ENCODE peak calls at places on chromosomes 1 and 21, in four cellular contexts. C, W, N and S are unnamed samples.

GRCh38 chr1:202233171-202233570 is 39.6 kb downstream of the LGR6 start:
- DNase-seq in C (no peak), W (no peak), N (no peak), S (no peak)

GRCh38 chr1:216154063-216154462 is 269.2 kb downstream of the USH2A start:
- DNase-seq in C (no peak), W (no peak), N (no peak), S (no peak)

GRCh38 chr21:17542371-17542992 is 29.6 kb downstream of the CXADR start:
- DNase-seq in C (no peak), W (no peak), N (no peak), S (no peak)

GRCh38 chr1:79875187-79875586 is 868.7 kb upstream of the ADGRL4 start:
- DNase-seq in C (no peak), W (no peak), N (no peak), S (no peak)

GRCh38 chr1:115293899-115294298 is 44.1 kb downstream of the NGF start:
- DNase-seq in C (no peak), W (no peak), N (no peak), S (no peak)

GRCh38 chr1:246113555-246114095 is 393.5 kb downstream of the SMYD3 start:
- DNase-seq in C (no peak), W (peak; percentile 23), N (no peak), S (no peak)

GRCh38 chr1:23215751-23216449 is 1.4 kb downstream of the HTR1D start:
- DNase-seq in C (no peak), W (no peak), N (no peak), S (no peak)

GRCh38 chr1:232183266-232183800 is 446.6 kb downstream of the SIPA1L2 start:
- DNase-seq in C (no peak), W (no peak), N (no peak), S (no peak)

GRCh38 chr1:231558711-231559205 is 30.3 kb downstream of the TSNAX start:
- DNase-seq in C (no peak), W (no peak), N (no peak), S (no peak)

GRCh38 chr21:14677639-14678179 is 131.6 kb upstream of the SAMSN1 start:
- DNase-seq in C (no peak), W (no peak), N (no peak), S (no peak)

GRCh38 chr1:248857749-248858095 is 1.2 kb downstream of the ZNF692 start:
- DNase-seq in C (no peak), W (no peak), N (no peak), S (no peak)

GRCh38 chr1:228073061-228073869 is 9.2 kb upstream of the ARF1 start:
- DNase-seq in C (no peak), W (no peak), N (no peak), S (no peak)

GRCh38 chr1:88800382-88801051 is 90.8 kb downstream of the GTF2B start:
- DNase-seq in C (no peak), W (peak; percentile 53), N (no peak), S (no peak)

GRCh38 chr1:29636936-29637335 is 400.6 kb downstream of the PTPRU start:
- DNase-seq in C (no peak), W (no peak), N (no peak), S (no peak)
- TF ChIP-seq SPI1 in C (no peak), W (no peak), N (no peak), S (no peak)

GRCh38 chr21:27571706-27572105 is 604.8 kb upstream of the ADAMTS5 start:
- DNase-seq in C (no peak), W (no peak), N (no peak), S (no peak)

GRCh38 chr21:27569831-27570230 is 602.9 kb upstream of the ADAMTS5 start:
- DNase-seq in C (no peak), W (no peak), N (no peak), S (no peak)

GRCh38 chr21:27569091-27569490 is 602.2 kb upstream of the ADAMTS5 start:
- DNase-seq in C (no peak), W (no peak), N (no peak), S (no peak)

GRCh38 chr21:27570306-27570868 is 603.5 kb upstream of the ADAMTS5 start:
- DNase-seq in C (no peak), W (no peak), N (no peak), S (no peak)

GRCh38 chr21:27572681-27573080 is 605.8 kb upstream of the ADAMTS5 start:
- DNase-seq in C (no peak), W (no peak), N (no peak), S (no peak)
- TF ChIP-seq SPI1 in C (no peak), W (no peak), N (no peak), S (no peak)

GRCh38 chr1:24966121-24966723 is 36.1 kb upstream of the RUNX3 start:
- DNase-seq in C (no peak), W (no peak), N (no peak), S (no peak)

GRCh38 chr1:24963099-24963872 is 33.2 kb upstream of the RUNX3 start:
- DNase-seq in C (peak; percentile 67), W (no peak), N (no peak), S (no peak)

GRCh38 chr1:24963943-24964677 is 34.0 kb upstream of the RUNX3 start:
- DNase-seq in C (no peak), W (no peak), N (no peak), S (no peak)

GRCh38 chr1:24965571-24965930 is 35.5 kb upstream of the RUNX3 start:
- DNase-seq in C (no peak), W (no peak), N (no peak), S (no peak)

GRCh38 chr1:24964811-24965570 is 34.9 kb upstream of the RUNX3 start:
- DNase-seq in C (peak; percentile 88), W (no peak), N (peak; percentile 96), S (peak; percentile 90)
- TF ChIP-seq SPI1 in C (peak; percentile 79), W (no peak), N (peak; percentile 80), S (no peak)

GRCh38 chr1:68426594-68426993 is 23.2 kb downstream of the RPE65 start:
- DNase-seq in C (no peak), W (no peak), N (no peak), S (no peak)

GRCh38 chr1:68433386-68433785 is 16.4 kb downstream of the RPE65 start:
- DNase-seq in C (no peak), W (no peak), N (no peak), S (no peak)

GRCh38 chr1:68429233-68429804 is 20.4 kb downstream of the RPE65 start:
- DNase-seq in C (no peak), W (no peak), N (no peak), S (no peak)

GRCh38 chr1:68431076-68431475 is 18.7 kb downstream of the RPE65 start:
- DNase-seq in C (no peak), W (no peak), N (no peak), S (no peak)
- TF ChIP-seq SPI1 in C (no peak), W (no peak), N (no peak), S (no peak)

DNA sequence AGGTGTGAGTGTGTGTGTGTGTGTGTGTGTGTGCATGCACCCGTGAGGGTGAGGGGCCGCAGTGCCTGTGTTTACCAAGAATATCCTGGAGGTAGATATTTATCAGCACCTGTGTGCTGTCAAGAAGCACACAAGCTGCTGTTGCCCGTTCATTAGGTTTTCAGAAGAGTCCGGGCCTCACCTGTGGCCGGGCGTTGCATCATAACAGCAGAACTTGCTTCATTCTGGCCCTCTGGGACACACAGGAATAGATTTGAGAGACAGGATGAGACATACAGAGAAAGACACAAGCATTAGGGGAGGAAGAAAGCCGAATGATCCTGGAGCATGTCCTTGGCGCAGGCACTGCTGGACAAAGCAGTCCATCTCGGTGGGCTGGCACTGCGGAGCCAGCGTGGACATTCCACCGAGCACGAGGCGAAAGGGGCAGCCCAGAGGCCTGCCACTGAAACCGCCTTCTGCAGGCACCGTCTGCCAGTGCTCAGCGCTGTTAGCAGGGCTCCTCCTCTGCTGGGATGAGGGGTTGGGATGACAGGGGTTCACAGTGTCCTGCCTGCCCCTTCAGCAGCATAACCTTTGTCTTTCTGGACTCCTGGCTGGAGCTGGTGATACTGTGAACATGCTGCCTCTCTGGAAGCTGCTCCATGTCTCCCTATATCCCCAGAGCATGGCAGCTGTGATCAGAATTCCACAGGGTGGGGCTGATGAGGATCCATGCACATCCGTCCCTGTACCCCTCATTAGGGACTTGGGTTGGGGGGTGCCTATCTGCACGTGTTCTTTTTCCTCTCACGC is 81.1 kb downstream of the PEX14 start:
- DNase-seq in C (no peak), W (no peak), N (peak; percentile 17), S (no peak)
- TF ChIP-seq SPI1 in C (no peak), W (no peak), N (no peak), S (no peak)

GRCh38 chr1:15620155-15620545 is 2.9 kb downstream of the DDI2 start:
- DNase-seq in C (no peak), W (no peak), N (no peak), S (no peak)
- TF ChIP-seq SPI1 in C (no peak), W (no peak), N (no peak), S (no peak)